ENCODE peak calls at places on chromosomes 1 and 21, in six cellular contexts. L is uterus; A is SJCRH30; C is effector memory CD4-positive, alpha-beta T cell; P is AG04450; J is dorsolateral prefrontal cortex. G is an unnamed sample.

GRCh38 chr1:229141701-229142377 is 129.1 kb upstream of the RAB4A start:
- DNase-seq in J (no peak), L (no peak), C (no peak), A (no peak), P (no peak), G (peak; percentile 8)

GRCh38 chr1:15951341-15952153 is 24.4 kb downstream of the ZBTB17 start:
- DNase-seq in L (no peak), A (peak; percentile 87), C (no peak), J (no peak), P (no peak), G (no peak)

GRCh38 chr1:9201421-9202239 is 32.9 kb upstream of the H6PD start:
- DNase-seq in A (no peak), L (peak; percentile 57), J (peak; percentile 45), P (no peak), C (no peak), G (peak; percentile 73)

GRCh38 chr21:44972301-44972814 is 32.5 kb downstream of the SLX9 start:
- DNase-seq in A (no peak), P (no peak), C (no peak), J (no peak), L (no peak), G (no peak)

GRCh38 chr1:156232222-156232621 is 9.8 kb upstream of the BGLAP start:
- DNase-seq in P (no peak), A (no peak), L (no peak), J (no peak), C (no peak), G (no peak)

GRCh38 chr1:178682886-178683285 is 42.2 kb upstream of the RALGPS2 start:
- DNase-seq in J (no peak), C (no peak), L (no peak), A (no peak), P (no peak), G (no peak)

GRCh38 chr1:79497193-79497773 is 490.8 kb upstream of the ADGRL4 start:
- DNase-seq in L (no peak), P (peak; percentile 13), C (no peak), A (peak; percentile 11), J (no peak), G (peak; percentile 11)

GRCh38 chr1:17046043-17046657 is 7.7 kb downstream of the SDHB start:
- DNase-seq in C (no peak), P (peak; percentile 44), L (no peak), A (no peak), J (no peak), G (no peak)

GRCh38 chr21:36021251-36021837 is 39.0 kb downstream of the SETD4 start:
- DNase-seq in L (no peak), J (no peak), A (no peak), P (no peak), C (no peak), G (no peak)
- H3K27ac ChIP-seq in L (no peak overlapping the region), J (no peak overlapping the region), A (no peak overlapping the region), P (no peak overlapping the region), C (no peak overlapping the region), G (no peak overlapping the region)

DNA sequence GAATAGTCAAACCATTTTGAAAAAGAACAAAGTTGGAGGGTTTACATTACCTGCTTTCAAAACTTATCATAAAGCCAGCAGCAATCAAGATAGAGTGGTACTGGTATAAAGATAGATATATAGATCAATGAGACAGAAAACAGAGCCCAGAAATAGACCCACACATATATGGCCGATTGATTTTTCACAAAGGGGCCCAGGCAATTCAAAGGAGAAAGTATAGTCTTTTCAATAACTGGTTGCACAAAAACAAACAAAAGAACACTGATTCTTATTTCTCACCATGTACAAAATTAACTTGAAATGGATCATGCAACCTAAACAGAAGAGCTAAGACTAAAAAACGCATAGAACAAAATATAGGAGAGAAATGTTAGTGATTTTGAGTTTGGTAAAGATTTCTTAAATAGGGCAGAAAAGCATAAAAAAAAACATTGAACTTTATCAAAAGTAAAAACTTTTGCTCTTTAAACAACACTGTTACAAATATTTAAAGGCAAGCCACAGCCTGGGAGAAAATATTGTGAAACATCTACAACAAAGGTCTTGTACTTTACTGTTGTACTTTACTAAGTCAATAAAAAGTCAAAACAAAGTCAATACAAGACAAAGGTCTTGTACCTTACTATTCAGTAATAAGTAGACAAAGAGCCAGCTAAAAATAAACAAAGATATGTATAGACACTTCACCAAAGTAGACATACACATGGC is 50.2 kb downstream of the ST3GAL3 start:
- DNase-seq in J (no peak), L (no peak), A (no peak), P (no peak), C (no peak), G (no peak)
- H3K4me3 ChIP-seq in J (no peak overlapping the region), L (no peak overlapping the region), A (no peak overlapping the region), P (no peak overlapping the region), C (no peak overlapping the region), G (no peak overlapping the region)

GRCh38 chr1:27342778-27343638 is 1.2 kb downstream of the SYTL1 start:
- DNase-seq in L (no peak), C (peak; percentile 75), P (no peak), A (peak; percentile 44), J (no peak), G (peak; percentile 80)
- H3K27ac ChIP-seq in L (no peak overlapping the region), C (peak overlapping the region; percentile 87), P (no peak overlapping the region), A (no peak overlapping the region), J (no peak overlapping the region), G (peak overlapping the region; percentile 30)

DNA sequence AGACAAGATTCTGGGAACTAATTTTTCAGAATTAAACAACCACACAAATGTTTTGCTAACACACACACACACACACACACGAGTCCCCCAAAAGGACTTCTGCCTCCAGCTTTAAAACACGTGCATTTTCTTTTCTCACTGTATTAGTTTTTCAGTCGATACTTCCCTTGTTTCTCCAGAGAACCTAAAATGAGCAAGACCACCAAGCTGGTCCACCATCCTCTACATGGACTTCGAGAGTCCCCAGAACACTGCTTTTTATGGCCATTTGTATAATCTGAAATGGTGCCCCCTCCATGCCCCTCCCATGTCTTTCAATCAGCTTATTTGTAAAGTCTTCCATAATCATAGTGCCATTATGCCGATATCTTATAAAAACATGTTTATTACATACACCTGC is 10.8 kb upstream of the CHI3L2 start:
- DNase-seq in C (no peak), J (no peak), A (no peak), P (no peak), L (no peak), G (no peak)
- H3K4me3 ChIP-seq in C (no peak overlapping the region), J (no peak overlapping the region), A (no peak overlapping the region), P (no peak overlapping the region), L (no peak overlapping the region), G (peak overlapping the region; percentile 44)

DNA sequence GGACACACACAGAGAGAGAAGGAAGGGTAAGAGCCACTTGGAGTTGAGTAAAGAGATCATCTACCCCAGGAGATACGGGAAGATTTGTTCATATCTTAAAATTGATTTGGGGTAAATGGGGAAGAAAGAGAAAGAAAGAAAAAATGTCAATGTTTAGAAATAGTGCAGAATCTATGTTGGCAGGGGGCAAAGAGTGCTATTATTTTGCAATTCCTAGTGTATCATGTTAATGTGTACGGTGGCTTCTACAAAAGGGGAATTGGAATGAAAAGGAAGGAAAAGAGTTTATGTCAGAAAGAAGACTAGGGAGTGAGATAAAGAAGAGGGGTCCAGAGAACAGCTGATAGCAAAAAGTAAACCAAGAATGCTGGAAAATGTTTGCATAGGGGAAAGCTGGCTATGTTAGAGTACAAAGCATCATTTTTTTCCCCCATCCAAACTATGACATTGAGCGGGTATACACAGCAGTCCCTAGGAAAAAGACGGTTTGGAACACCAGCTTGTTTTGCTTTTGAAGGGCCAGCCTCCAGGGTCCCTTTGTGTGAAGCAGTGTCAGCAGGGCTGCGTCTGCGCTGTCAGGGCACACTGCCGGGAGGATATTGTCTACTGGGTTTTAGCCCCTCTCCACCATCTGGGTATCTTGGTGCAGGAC is 10.8 kb downstream of the LRRC8D start:
- DNase-seq in J (peak; percentile 48), C (no peak), A (no peak), P (no peak), L (no peak), G (no peak)
- H3K27ac ChIP-seq in J (peak overlapping the region; percentile 89), C (no peak overlapping the region), A (no peak overlapping the region), P (no peak overlapping the region), L (no peak overlapping the region), G (no peak overlapping the region)

DNA sequence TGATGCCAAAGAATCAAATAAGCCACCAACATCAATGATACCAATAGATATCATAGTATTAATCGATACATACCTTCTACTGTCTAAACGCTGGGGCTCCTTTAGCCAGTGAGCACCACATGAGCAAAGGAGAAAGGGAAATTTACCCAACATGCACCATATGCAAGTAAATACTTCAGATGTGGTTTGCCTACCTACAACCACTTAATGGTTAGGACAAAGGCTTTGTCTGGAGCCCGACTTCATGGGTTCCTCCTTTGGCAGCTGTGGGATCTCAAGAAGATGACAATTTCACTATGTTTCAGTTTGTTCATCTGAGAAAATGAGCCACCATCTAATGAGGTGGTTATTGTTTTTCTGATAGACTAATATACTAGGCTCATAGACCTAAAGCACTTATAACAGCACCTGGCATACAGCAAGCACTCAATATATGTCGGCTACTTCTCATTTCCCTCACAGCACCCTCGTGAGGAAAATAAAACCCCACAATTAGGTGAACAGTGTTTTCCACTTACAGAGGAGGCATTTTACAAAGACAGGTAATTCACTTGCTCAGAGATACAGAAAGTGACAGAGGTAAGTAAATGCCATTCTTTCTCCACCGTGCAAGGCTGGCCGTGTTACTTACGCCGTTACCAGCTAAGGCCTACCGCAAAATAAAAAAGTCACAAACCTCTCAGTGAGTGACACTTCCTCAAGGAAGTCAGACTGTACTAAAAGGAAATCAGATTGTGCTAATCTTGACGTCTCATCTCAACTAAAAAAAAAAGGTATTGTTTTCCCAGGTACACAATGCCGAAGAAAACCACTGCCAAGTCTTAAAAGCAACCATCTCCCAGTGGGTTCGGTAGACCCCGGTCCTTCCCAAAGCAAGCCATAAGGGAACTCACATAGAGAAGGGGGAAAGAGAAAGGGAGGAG is 1.6 kb downstream of the TTC13 start:
- DNase-seq in L (no peak), J (no peak), P (no peak), A (no peak), C (peak; percentile 28), G (peak; percentile 15)
- H3K4me3 ChIP-seq in L (peak overlapping the region; percentile 90), J (peak overlapping the region; percentile 85), P (no peak overlapping the region), A (peak overlapping the region; percentile 85), C (peak overlapping the region; percentile 64), G (peak overlapping the region; percentile 91)

GRCh38 chr21:28257276-28257675 is 735.4 kb downstream of the LTN1 start:
- DNase-seq in C (no peak), P (no peak), L (no peak), A (no peak), J (no peak), G (no peak)

GRCh38 chr21:28252923-28253322 is 739.8 kb downstream of the LTN1 start:
- DNase-seq in P (no peak), J (no peak), L (no peak), A (no peak), C (no peak), G (no peak)

GRCh38 chr21:28253378-28253777 is 739.3 kb downstream of the LTN1 start:
- DNase-seq in L (no peak), C (no peak), J (no peak), P (no peak), A (peak; percentile 11), G (no peak)

GRCh38 chr21:28256420-28256831 is 736.3 kb downstream of the LTN1 start:
- DNase-seq in C (no peak), P (no peak), A (no peak), J (no peak), L (no peak), G (no peak)

DNA sequence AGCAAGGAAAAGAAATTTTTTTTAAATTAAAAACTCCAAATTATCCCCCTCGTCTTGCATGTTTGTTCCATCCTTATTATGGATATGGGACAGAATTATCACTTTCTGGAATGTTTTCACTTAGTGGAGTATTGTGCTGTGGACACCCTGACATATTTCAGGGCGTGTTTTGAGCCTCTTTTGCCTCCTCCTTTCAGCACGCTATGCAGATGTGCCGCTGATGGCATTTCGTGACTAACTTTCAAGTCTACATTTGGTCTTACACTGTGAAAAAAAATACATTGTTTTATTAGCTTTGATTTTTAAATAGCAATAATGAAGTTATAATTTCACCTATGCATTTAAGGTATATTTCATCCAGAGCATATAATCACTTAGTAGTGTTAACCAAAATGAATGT is 738.7 kb downstream of the LTN1 start:
- DNase-seq in A (no peak), C (no peak), L (no peak), P (no peak), J (no peak), G (no peak)
- H3K27ac ChIP-seq in A (peak overlapping the region; percentile 80), C (no peak overlapping the region), L (no peak overlapping the region), P (no peak overlapping the region), J (no peak overlapping the region), G (no peak overlapping the region)

G was measured in DND-41.